ENCODE peak calls at places on chromosomes 2 and 18, in five cellular contexts. M, F, H, O and V are unnamed samples.

GRCh38 chr18:49161627-49162026 is 210.9 kb upstream of the SMAD7 start:
- DNase-seq in M (no peak), F (no peak), H (no peak), O (peak; percentile 55), V (peak; percentile 57)

GRCh38 chr2:9594361-9595063 is 36.3 kb downstream of the YWHAQ start:
- DNase-seq in M (no peak), F (peak; percentile 75), H (peak; percentile 33), O (peak; percentile 67), V (no peak)

GRCh38 chr18:76463872-76464271 is 31.2 kb downstream of the ZNF516 start:
- DNase-seq in M (no peak), F (no peak), H (no peak), O (no peak), V (no peak)

GRCh38 chr18:62523631-62524442 is 1.0 kb downstream of the ZCCHC2 start:
- DNase-seq in M (peak; percentile 17), F (no peak), H (peak; percentile 24), O (no peak), V (peak; percentile 56)

GRCh38 chr2:215594766-215595165 is 158.9 kb upstream of the FN1 start:
- DNase-seq in M (no peak), F (no peak), H (no peak), O (no peak), V (no peak)

GRCh38 chr2:233811087-233811486 is 33.0 kb downstream of the MROH2A start:
- DNase-seq in M (no peak), F (no peak), H (no peak), O (no peak), V (no peak)

GRCh38 chr2:74253937-74254336 is 55.5 kb downstream of the MTHFD2 start:
- DNase-seq in M (no peak), F (no peak), H (peak; percentile 31), O (no peak), V (no peak)

GRCh38 chr2:5915926-5916325 is 223.7 kb downstream of the SOX11 start:
- DNase-seq in M (peak; percentile 40), F (no peak), H (peak; percentile 22), O (no peak), V (peak; percentile 10)

GRCh38 chr2:70942900-70943871 is 7.5 kb downstream of the ATP6V1B1 start:
- DNase-seq in M (no peak), F (no peak), H (no peak), O (no peak), V (no peak)

GRCh38 chr2:129233751-129234406 is 745.6 kb upstream of the RAB6C start:
- DNase-seq in M (no peak), F (no peak), H (no peak), O (no peak), V (peak; percentile 22)

GRCh38 chr2:207334631-207335371 is 169.1 kb upstream of the KLF7 start:
- DNase-seq in M (no peak), F (peak; percentile 82), H (peak; percentile 80), O (peak; percentile 93), V (no peak)

GRCh38 chr2:45684756-45685155 is 33.3 kb downstream of the PRKCE start:
- DNase-seq in M (no peak), F (no peak), H (no peak), O (no peak), V (no peak)

GRCh38 chr2:171237754-171238505 is 77.2 kb upstream of the TLK1 start:
- DNase-seq in M (no peak), F (no peak), H (no peak), O (no peak), V (no peak)

GRCh38 chr2:228247335-228247734 is 65.8 kb upstream of the SPHKAP start:
- DNase-seq in M (no peak), F (no peak), H (no peak), O (no peak), V (no peak)

GRCh38 chr2:33033524-33034150 is 86.9 kb downstream of the LTBP1 start:
- DNase-seq in M (peak; percentile 36), F (no peak), H (no peak), O (no peak), V (no peak)

GRCh38 chr2:14700753-14701152 is 68.2 kb downstream of the LRATD1 start:
- DNase-seq in M (no peak), F (no peak), H (no peak), O (no peak), V (no peak)

GRCh38 chr2:8252997-8253694 is 428.7 kb upstream of the ID2 start:
- DNase-seq in M (no peak), F (no peak), H (no peak), O (no peak), V (peak; percentile 42)

GRCh38 chr2:75655861-75656260 is 9.3 kb downstream of the MRPL19 start:
- DNase-seq in M (no peak), F (no peak), H (no peak), O (no peak), V (no peak)

GRCh38 chr2:1653956-1654695 is 90.2 kb downstream of the PXDN start:
- DNase-seq in M (no peak), F (no peak), H (no peak), O (peak; percentile 65), V (no peak)

GRCh38 chr2:234771985-234772774 is 179.6 kb upstream of the SH3BP4 start:
- DNase-seq in M (no peak), F (peak; percentile 68), H (peak; percentile 42), O (no peak), V (no peak)

GRCh38 chr2:43472527-43473194 is 123.2 kb downstream of the THADA start:
- DNase-seq in M (no peak), F (no peak), H (no peak), O (no peak), V (no peak)

GRCh38 chr18:62537042-62537894 is 14.4 kb downstream of the ZCCHC2 start:
- DNase-seq in M (no peak), F (peak; percentile 54), H (no peak), O (no peak), V (no peak)

GRCh38 chr2:193847140-193847539 is 1652.4 kb upstream of the TMEFF2 start:
- DNase-seq in M (no peak), F (no peak), H (no peak), O (peak; percentile 29), V (no peak)

GRCh38 chr2:177602611-177603164 is 210.1 kb downstream of the AGPS start:
- DNase-seq in M (no peak), F (no peak), H (no peak), O (no peak), V (peak; percentile 15)

GRCh38 chr2:6072757-6073156 is 380.6 kb downstream of the SOX11 start:
- DNase-seq in M (no peak), F (no peak), H (no peak), O (no peak), V (no peak)

GRCh38 chr2:228318218-228318617 is 136.7 kb upstream of the SPHKAP start:
- DNase-seq in M (peak; percentile 13), F (no peak), H (peak; percentile 38), O (no peak), V (no peak)

GRCh38 chr2:205872716-205873115 is 190.4 kb downstream of the NRP2 start:
- DNase-seq in M (no peak), F (no peak), H (no peak), O (no peak), V (no peak)

GRCh38 chr18:10750386-10751035 is 224.7 kb downstream of the NAPG start:
- DNase-seq in M (no peak), F (no peak), H (no peak), O (no peak), V (no peak)

GRCh38 chr2:111139637-111140317 is 19.1 kb downstream of the BCL2L11 start:
- DNase-seq in M (no peak), F (peak; percentile 62), H (no peak), O (no peak), V (no peak)

GRCh38 chr2:62409442-62409841 is 96.6 kb downstream of the TMEM17 start:
- DNase-seq in M (no peak), F (peak; percentile 80), H (no peak), O (no peak), V (no peak)

GRCh38 chr2:62412347-62412742 is 93.7 kb downstream of the TMEM17 start:
- DNase-seq in M (no peak), F (peak; percentile 70), H (no peak), O (no peak), V (no peak)

GRCh38 chr2:62410926-62411456 is 95.0 kb downstream of the TMEM17 start:
- DNase-seq in M (no peak), F (peak; percentile 75), H (no peak), O (no peak), V (no peak)

GRCh38 chr2:62407838-62408589 is 98.0 kb downstream of the TMEM17 start:
- DNase-seq in M (no peak), F (no peak), H (no peak), O (no peak), V (no peak)

DNA sequence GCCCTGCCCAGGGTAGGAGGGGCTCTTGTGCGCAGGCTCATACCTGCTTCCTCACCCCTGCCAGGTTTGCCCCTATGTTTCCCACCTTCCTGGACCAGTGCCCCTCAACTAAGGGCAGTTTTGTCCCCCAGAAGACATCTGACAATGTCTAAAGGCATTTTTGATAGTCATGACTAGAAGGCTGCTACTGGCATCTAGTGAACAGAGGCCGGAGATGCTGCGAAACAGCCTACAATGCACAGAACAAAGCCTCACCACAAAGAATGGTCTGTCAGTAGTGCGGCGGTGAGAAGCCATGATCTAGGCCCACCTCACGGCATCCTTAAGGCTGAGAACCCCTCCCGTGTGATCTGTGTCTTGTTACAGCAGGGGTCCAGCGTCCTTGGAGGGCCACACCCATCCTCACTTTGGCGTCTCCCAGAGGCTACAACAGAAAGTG is 96.0 kb downstream of the TMEM17 start:
- DNase-seq in M (no peak), F (no peak), H (peak; percentile 32), O (no peak), V (no peak)
- TF ChIP-seq CTCF in M (peak; percentile 18), F (peak; percentile 41), H (peak; percentile 51), O (peak; percentile 14), V (peak; percentile 56)

DNA sequence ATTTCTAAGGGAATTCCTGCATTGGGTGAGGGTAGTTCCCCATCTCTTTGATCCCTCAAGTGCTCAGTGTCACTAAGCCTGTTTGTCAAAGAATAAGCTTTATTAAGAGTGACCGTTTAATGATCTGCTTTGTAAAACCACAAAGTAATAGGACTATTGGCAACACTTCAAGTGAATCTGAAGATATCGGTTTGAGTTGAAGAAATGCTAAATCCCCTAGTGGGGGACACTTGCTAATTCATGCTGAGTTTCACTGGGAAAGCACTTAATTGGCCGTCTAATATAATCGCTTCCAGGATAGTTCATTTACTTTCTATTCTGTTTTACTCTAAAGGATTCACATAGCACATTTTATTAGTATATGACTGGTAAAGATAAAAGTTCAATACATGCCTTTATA is 54.4 kb downstream of the DTNA start:
- DNase-seq in M (no peak), F (no peak), H (no peak), O (no peak), V (no peak)
- TF ChIP-seq CTCF in M (no peak), F (no peak), H (no peak), O (peak; percentile 6), V (no peak)

GRCh38 chr2:99442837-99443236 is 47.0 kb downstream of the REV1 start:
- DNase-seq in M (no peak), F (no peak), H (no peak), O (no peak), V (no peak)
- TF ChIP-seq CTCF in M (no peak), F (no peak), H (peak; percentile 57), O (peak; percentile 38), V (no peak)

GRCh38 chr2:165697727-165698620 is 96.1 kb downstream of the GALNT3 start:
- DNase-seq in M (no peak), F (no peak), H (no peak), O (no peak), V (no peak)

GRCh38 chr2:165700511-165700910 is 93.5 kb downstream of the GALNT3 start:
- DNase-seq in M (no peak), F (no peak), H (no peak), O (no peak), V (no peak)

GRCh38 chr2:165699931-165700330 is 94.1 kb downstream of the GALNT3 start:
- DNase-seq in M (peak; percentile 80), F (no peak), H (no peak), O (no peak), V (no peak)

GRCh38 chr2:165693838-165694237 is 100.2 kb downstream of the GALNT3 start:
- DNase-seq in M (no peak), F (no peak), H (no peak), O (no peak), V (no peak)

GRCh38 chr2:165698621-165698946 is 95.5 kb downstream of the GALNT3 start:
- DNase-seq in M (peak; percentile 65), F (no peak), H (peak; percentile 24), O (peak; percentile 21), V (peak; percentile 41)
- TF ChIP-seq CTCF in M (peak; percentile 57), F (peak; percentile 44), H (peak; percentile 64), O (peak; percentile 64), V (peak; percentile 12)